ENCODE peak calls at places on chromosomes 16 and 17, in six cellular contexts. E, K, U, V, D and S are unnamed samples.
A peak's percentile ranks its signal among the peaks of the same experiment; 100 is the strongest.

GRCh38 chr16:2026461-2027023 is at the start of gene NHERF2:
- DNase-seq in E (no peak), K (peak; percentile 53), U (peak; percentile 29), V (no peak), D (no peak), S (no peak)

GRCh38 chr17:18959071-18959844 is 7.3 kb downstream of the SLC5A10 start:
- DNase-seq in E (no peak), K (no peak), U (no peak), V (peak; percentile 65), D (no peak), S (no peak)

GRCh38 chr16:10805362-10805761 is 13.2 kb downstream of the TVP23A start:
- DNase-seq in E (no peak), K (no peak), U (no peak), V (no peak), D (no peak), S (no peak)

GRCh38 chr17:57086069-57086930 is 1.3 kb downstream of the AKAP1 start:
- DNase-seq in E (peak; percentile 25), K (no peak), U (peak; percentile 13), V (peak; percentile 82), D (no peak), S (peak; percentile 3)

GRCh38 chr17:15233971-15234370 is 31.2 kb downstream of the PMP22 start:
- DNase-seq in E (no peak), K (no peak), U (no peak), V (no peak), D (no peak), S (no peak)

GRCh38 chr17:71995570-71995969 is 125.2 kb upstream of the SOX9 start:
- DNase-seq in E (no peak), K (no peak), U (no peak), V (no peak), D (no peak), S (no peak)

GRCh38 chr17:44220211-44221071 is 966 bp upstream of the UBTF start:
- DNase-seq in E (peak; percentile 79), K (peak; percentile 40), U (peak; percentile 45), V (peak; percentile 82), D (peak; percentile 58), S (peak; percentile 38)

GRCh38 chr17:48613862-48614694 is 1.0 kb downstream of the HOXB8 start:
- DNase-seq in E (no peak), K (no peak), U (no peak), V (peak; percentile 77), D (no peak), S (no peak)

GRCh38 chr16:79964104-79964503 is 363.6 kb upstream of the MAF start:
- DNase-seq in E (no peak), K (no peak), U (no peak), V (no peak), D (no peak), S (no peak)

GRCh38 chr16:29852654-29853053 is 10.4 kb downstream of the CDIPT start:
- DNase-seq in E (no peak), K (no peak), U (no peak), V (no peak), D (no peak), S (no peak)

GRCh38 chr16:4330277-4330882 is 14.5 kb downstream of the GLIS2 start:
- DNase-seq in E (peak; percentile 63), K (peak; percentile 69), U (peak; percentile 68), V (peak; percentile 95), D (peak; percentile 87), S (peak; percentile 46)

GRCh38 chr17:4142107-4142900 is 526 bp downstream of the ZZEF1 start:
- DNase-seq in E (no peak), K (no peak), U (peak; percentile 25), V (peak; percentile 82), D (peak; percentile 42), S (peak; percentile 6)

GRCh38 chr16:49369638-49370219 is 3.9 kb upstream of the C16orf78 start:
- DNase-seq in E (no peak), K (no peak), U (no peak), V (no peak), D (no peak), S (no peak)

GRCh38 chr16:27321013-27321960 is 7.5 kb downstream of the IL4R start:
- DNase-seq in E (no peak), K (no peak), U (no peak), V (peak; percentile 16), D (no peak), S (no peak)

GRCh38 chr17:36736201-36737156 is 135.1 kb downstream of the MRM1 start:
- DNase-seq in E (no peak), K (no peak), U (no peak), V (peak; percentile 64), D (no peak), S (no peak)

GRCh38 chr17:81480140-81480917 is 32.3 kb downstream of the ACTG1 start:
- DNase-seq in E (no peak), K (no peak), U (no peak), V (no peak), D (peak; percentile 75), S (no peak)

GRCh38 chr17:46178550-46179198 is 14.6 kb downstream of the KANSL1 start:
- DNase-seq in E (no peak), K (no peak), U (no peak), V (no peak), D (no peak), S (no peak)
- H3K4me3 ChIP-seq in E (no peak overlapping the region), K (no peak overlapping the region), U (no peak overlapping the region), V (no peak overlapping the region), D (no peak overlapping the region), S (no peak overlapping the region)

GRCh38 chr16:75236232-75236631 is 15.2 kb downstream of the BCAR1 start:
- DNase-seq in E (no peak), K (no peak), U (no peak), V (no peak), D (no peak), S (no peak)
- H3K36me3 ChIP-seq in E (no peaks in the 10 kb centered on the region), K (peaks cover 11% of the 10 kb centered on the region), U (no peaks in the 10 kb centered on the region), V (no peaks in the 10 kb centered on the region), D (peaks cover 3% of the 10 kb centered on the region), S (no peaks in the 10 kb centered on the region)

DNA sequence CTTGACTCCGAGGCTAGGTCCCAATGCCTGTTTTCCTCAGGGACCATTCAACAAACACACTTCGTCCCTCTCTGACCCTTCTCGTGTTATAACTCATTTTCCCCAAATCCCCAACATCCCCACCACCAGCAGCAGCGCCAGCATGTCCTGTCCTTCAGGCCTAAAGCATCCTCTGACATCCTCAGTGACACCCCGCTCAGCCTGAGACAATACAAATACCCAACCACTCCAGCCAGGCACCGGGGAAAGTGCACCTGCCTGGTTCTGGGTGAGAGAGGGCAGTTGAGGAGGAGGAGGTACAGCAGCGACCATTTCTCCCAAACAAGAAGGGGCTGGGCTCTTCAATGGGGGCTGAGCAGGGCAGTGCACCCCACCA is 4.7 kb downstream of the MNT start:
- DNase-seq in E (no peak), K (no peak), U (no peak), V (no peak), D (no peak), S (no peak)
- H3K4me1 ChIP-seq in E (peaks cover 15% of the 10 kb centered on the region), K (peaks cover 48% of the 10 kb centered on the region), U (peaks cover 56% of the 10 kb centered on the region), V (peaks cover 2% of the 10 kb centered on the region), D (peaks cover 59% of the 10 kb centered on the region), S (peaks cover 61% of the 10 kb centered on the region)

DNA sequence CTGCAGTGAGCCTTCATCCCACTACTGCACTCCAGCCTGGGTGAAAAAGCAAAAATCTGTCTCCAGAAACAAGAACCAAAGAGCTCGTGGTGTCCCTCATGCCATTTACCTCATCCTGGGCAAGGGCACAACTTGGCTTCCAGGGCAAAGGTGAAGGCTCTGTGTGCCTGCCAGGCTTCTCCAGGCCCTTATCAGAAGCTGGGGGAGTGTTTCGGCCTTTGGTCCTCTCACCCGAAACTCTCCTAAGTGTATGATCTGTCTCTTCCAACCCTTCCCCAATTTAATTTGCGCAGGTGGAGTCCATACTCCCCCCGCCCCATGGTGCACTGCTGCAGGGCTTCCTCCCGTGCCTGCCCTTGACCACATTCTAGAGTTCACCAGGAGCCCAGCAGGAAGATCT is 1.1 kb downstream of the CES2 start:
- DNase-seq in E (no peak), K (no peak), U (no peak), V (no peak), D (no peak), S (no peak)
- H3K4me3 ChIP-seq in E (no peak overlapping the region), K (no peak overlapping the region), U (no peak overlapping the region), V (no peak overlapping the region), D (peak overlapping the region; percentile 91), S (no peak overlapping the region)

GRCh38 chr17:61875804-61876203 is 12.5 kb upstream of the BRIP1 start:
- DNase-seq in E (no peak), K (no peak), U (no peak), V (no peak), D (no peak), S (no peak)

GRCh38 chr17:61878520-61878919 is 15.2 kb upstream of the BRIP1 start:
- DNase-seq in E (no peak), K (no peak), U (no peak), V (no peak), D (no peak), S (no peak)

GRCh38 chr17:61878984-61879612 is 15.8 kb upstream of the BRIP1 start:
- DNase-seq in E (no peak), K (no peak), U (no peak), V (no peak), D (no peak), S (no peak)

GRCh38 chr17:61875285-61875684 is 12.0 kb upstream of the BRIP1 start:
- DNase-seq in E (no peak), K (no peak), U (no peak), V (no peak), D (no peak), S (no peak)

DNA sequence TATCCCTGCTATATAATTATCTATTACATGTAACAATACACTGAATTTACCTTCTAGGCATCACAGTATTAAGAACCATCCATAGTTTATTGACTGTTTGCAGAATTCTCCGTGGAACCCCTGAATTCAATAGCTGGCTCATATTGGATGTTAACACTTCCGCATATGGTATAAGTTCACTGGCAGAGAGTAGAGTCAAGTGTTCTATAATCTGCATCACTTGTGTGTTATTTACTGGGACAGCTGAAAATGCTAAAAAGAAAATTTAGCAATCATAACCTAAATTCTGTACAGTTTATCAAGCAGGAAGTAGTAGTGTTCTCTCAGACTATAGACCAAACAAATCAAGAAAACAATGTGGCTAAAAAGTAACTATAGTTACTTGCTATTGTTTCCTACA is 14.5 kb upstream of the BRIP1 start:
- DNase-seq in E (no peak), K (no peak), U (no peak), V (no peak), D (no peak), S (no peak)
- H3K36me3 ChIP-seq in E (peaks cover 52% of the 10 kb centered on the region), K (peaks cover 4% of the 10 kb centered on the region), U (peaks cover 13% of the 10 kb centered on the region), V (peaks cover 3% of the 10 kb centered on the region), D (no peaks in the 10 kb centered on the region), S (peaks cover 21% of the 10 kb centered on the region)

GRCh38 chr17:39199986-39200879 is at the start of gene RPL19:
- DNase-seq in E (peak; percentile 93), K (peak; percentile 91), U (peak; percentile 81), V (peak; percentile 93), D (peak; percentile 89), S (peak; percentile 80)
- H3K4me1 ChIP-seq in E (peaks cover 40% of the 10 kb centered on the region), K (peaks cover 6% of the 10 kb centered on the region), U (peaks cover 54% of the 10 kb centered on the region), V (peaks cover 3% of the 10 kb centered on the region), D (peaks cover 30% of the 10 kb centered on the region), S (peaks cover 42% of the 10 kb centered on the region)

GRCh38 chr16:66188786-66189725 is 177.4 kb upstream of the CDH5 start:
- DNase-seq in E (no peak), K (no peak), U (no peak), V (no peak), D (no peak), S (no peak)
- H3K4me3 ChIP-seq in E (no peak overlapping the region), K (no peak overlapping the region), U (no peak overlapping the region), V (no peak overlapping the region), D (no peak overlapping the region), S (no peak overlapping the region)